ENCODE peak calls at places on chromosomes 11 and 22, in nine cellular contexts. One of them, this sample, is unnamed.

GRCh38 chr22:39349506-39349966 is 255 bp upstream of the SYNGR1 start:
- DNase-seq in IMR-90: no peak
- DNase-seq in fibroblast of the aortic adventitia: no peak
- DNase-seq in tibial artery: no peak
- DNase-seq in GM23338: peak
- DNase-seq in cardiac fibroblast: no peak
- DNase-seq in brain microvascular endothelial cell: no peak
- DNase-seq in foreskin fibroblast: no peak
- DNase-seq in SJSA1: no peak
- DNase-seq in this sample: no peak

GRCh38 chr11:45252134-45252856 is 33.8 kb downstream of the SYT13 start:
- DNase-seq in IMR-90: peak
- DNase-seq in fibroblast of the aortic adventitia: no peak
- DNase-seq in tibial artery: no peak
- DNase-seq in GM23338: peak
- DNase-seq in cardiac fibroblast: peak
- DNase-seq in brain microvascular endothelial cell: peak
- DNase-seq in foreskin fibroblast: no peak
- DNase-seq in SJSA1: peak
- DNase-seq in this sample: no peak

GRCh38 chr11:17538731-17539130 is 5.5 kb downstream of the USH1C start:
- DNase-seq in IMR-90: no peak
- DNase-seq in fibroblast of the aortic adventitia: no peak
- DNase-seq in tibial artery: no peak
- DNase-seq in GM23338: no peak
- DNase-seq in cardiac fibroblast: no peak
- DNase-seq in brain microvascular endothelial cell: no peak
- DNase-seq in foreskin fibroblast: no peak
- DNase-seq in SJSA1: no peak
- DNase-seq in this sample: no peak

GRCh38 chr11:23370580-23371275 is 510.5 kb upstream of the CCDC179 start:
- DNase-seq in IMR-90: peak
- DNase-seq in fibroblast of the aortic adventitia: no peak
- DNase-seq in tibial artery: no peak
- DNase-seq in GM23338: no peak
- DNase-seq in cardiac fibroblast: no peak
- DNase-seq in brain microvascular endothelial cell: no peak
- DNase-seq in foreskin fibroblast: no peak
- DNase-seq in SJSA1: no peak
- DNase-seq in this sample: no peak

GRCh38 chr11:6259638-6260019 is at the start of gene CCKBR:
- DNase-seq in IMR-90: no peak
- DNase-seq in fibroblast of the aortic adventitia: no peak
- DNase-seq in tibial artery: no peak
- DNase-seq in GM23338: peak
- DNase-seq in cardiac fibroblast: no peak
- DNase-seq in brain microvascular endothelial cell: no peak
- DNase-seq in foreskin fibroblast: no peak
- DNase-seq in SJSA1: no peak
- DNase-seq in this sample: no peak

GRCh38 chr11:108115495-108116140 is 5.7 kb upstream of the ACAT1 start:
- DNase-seq in IMR-90: peak
- DNase-seq in fibroblast of the aortic adventitia: peak
- DNase-seq in tibial artery: peak
- DNase-seq in GM23338: peak
- DNase-seq in cardiac fibroblast: peak
- DNase-seq in brain microvascular endothelial cell: peak
- DNase-seq in foreskin fibroblast: peak
- DNase-seq in SJSA1: no peak
- DNase-seq in this sample: peak

GRCh38 chr22:22110548-22111266 is 128.1 kb upstream of the TOP3B start:
- DNase-seq in IMR-90: peak
- DNase-seq in fibroblast of the aortic adventitia: peak
- DNase-seq in tibial artery: no peak
- DNase-seq in GM23338: peak
- DNase-seq in cardiac fibroblast: peak
- DNase-seq in brain microvascular endothelial cell: peak
- DNase-seq in foreskin fibroblast: peak
- DNase-seq in SJSA1: no peak
- DNase-seq in this sample: peak

GRCh38 chr22:39808087-39808486 is 85.5 kb downstream of the ENTHD1 start:
- DNase-seq in IMR-90: peak
- DNase-seq in fibroblast of the aortic adventitia: peak
- DNase-seq in tibial artery: no peak
- DNase-seq in GM23338: peak
- DNase-seq in cardiac fibroblast: peak
- DNase-seq in brain microvascular endothelial cell: no peak
- DNase-seq in foreskin fibroblast: peak
- DNase-seq in SJSA1: no peak
- DNase-seq in this sample: no peak

GRCh38 chr11:29773656-29774264 is 243.1 kb downstream of the KCNA4 start:
- DNase-seq in IMR-90: no peak
- DNase-seq in fibroblast of the aortic adventitia: peak
- DNase-seq in tibial artery: no peak
- DNase-seq in GM23338: no peak
- DNase-seq in cardiac fibroblast: peak
- DNase-seq in brain microvascular endothelial cell: no peak
- DNase-seq in foreskin fibroblast: no peak
- DNase-seq in SJSA1: no peak
- DNase-seq in this sample: no peak

GRCh38 chr22:42347281-42347824 is 76.9 kb upstream of the TCF20 start:
- DNase-seq in IMR-90: no peak
- DNase-seq in fibroblast of the aortic adventitia: no peak
- DNase-seq in tibial artery: no peak
- DNase-seq in GM23338: no peak
- DNase-seq in cardiac fibroblast: no peak
- DNase-seq in brain microvascular endothelial cell: no peak
- DNase-seq in foreskin fibroblast: no peak
- DNase-seq in SJSA1: no peak
- DNase-seq in this sample: no peak

GRCh38 chr11:44561275-44561781 is 4.1 kb upstream of the CD82 start:
- DNase-seq in IMR-90: peak
- DNase-seq in fibroblast of the aortic adventitia: no peak
- DNase-seq in tibial artery: no peak
- DNase-seq in GM23338: no peak
- DNase-seq in cardiac fibroblast: no peak
- DNase-seq in brain microvascular endothelial cell: peak
- DNase-seq in foreskin fibroblast: no peak
- DNase-seq in SJSA1: peak
- DNase-seq in this sample: no peak

GRCh38 chr11:84247931-84248330 is 961.8 kb upstream of the CCDC90B start:
- DNase-seq in IMR-90: no peak
- DNase-seq in fibroblast of the aortic adventitia: peak
- DNase-seq in tibial artery: no peak
- DNase-seq in GM23338: no peak
- DNase-seq in cardiac fibroblast: peak
- DNase-seq in brain microvascular endothelial cell: no peak
- DNase-seq in foreskin fibroblast: no peak
- DNase-seq in SJSA1: no peak
- DNase-seq in this sample: no peak

GRCh38 chr22:24402460-24403192 is 24.8 kb upstream of the ADORA2A start:
- DNase-seq in IMR-90: peak
- DNase-seq in fibroblast of the aortic adventitia: peak
- DNase-seq in tibial artery: peak
- DNase-seq in GM23338: no peak
- DNase-seq in cardiac fibroblast: peak
- DNase-seq in brain microvascular endothelial cell: peak
- DNase-seq in foreskin fibroblast: peak
- DNase-seq in SJSA1: peak
- DNase-seq in this sample: peak

GRCh38 chr11:1763336-1763795 is 361 bp downstream of the CTSD start:
- DNase-seq in IMR-90: no peak
- DNase-seq in fibroblast of the aortic adventitia: no peak
- DNase-seq in tibial artery: no peak
- DNase-seq in GM23338: no peak
- DNase-seq in cardiac fibroblast: no peak
- DNase-seq in brain microvascular endothelial cell: no peak
- DNase-seq in foreskin fibroblast: no peak
- DNase-seq in SJSA1: no peak
- DNase-seq in this sample: no peak

GRCh38 chr11:75668508-75669297 is at the start of gene MAP6:
- DNase-seq in IMR-90: no peak
- DNase-seq in fibroblast of the aortic adventitia: peak
- DNase-seq in tibial artery: no peak
- DNase-seq in GM23338: peak
- DNase-seq in cardiac fibroblast: no peak
- DNase-seq in brain microvascular endothelial cell: no peak
- DNase-seq in foreskin fibroblast: peak
- DNase-seq in SJSA1: no peak
- DNase-seq in this sample: no peak

GRCh38 chr11:116465056-116465455 is 307.7 kb downstream of the BUD13 start:
- DNase-seq in IMR-90: no peak
- DNase-seq in fibroblast of the aortic adventitia: no peak
- DNase-seq in tibial artery: no peak
- DNase-seq in GM23338: no peak
- DNase-seq in cardiac fibroblast: no peak
- DNase-seq in brain microvascular endothelial cell: no peak
- DNase-seq in foreskin fibroblast: no peak
- DNase-seq in SJSA1: no peak
- DNase-seq in this sample: no peak

GRCh38 chr11:46710821-46711269 is 8.2 kb upstream of the F2 start:
- DNase-seq in IMR-90: peak
- DNase-seq in fibroblast of the aortic adventitia: peak
- DNase-seq in tibial artery: peak
- DNase-seq in GM23338: no peak
- DNase-seq in cardiac fibroblast: peak
- DNase-seq in brain microvascular endothelial cell: peak
- DNase-seq in foreskin fibroblast: peak
- DNase-seq in SJSA1: no peak
- DNase-seq in this sample: peak

GRCh38 chr11:108226036-108226435 is 3.2 kb downstream of the ATM start:
- DNase-seq in IMR-90: no peak
- DNase-seq in fibroblast of the aortic adventitia: no peak
- DNase-seq in tibial artery: no peak
- DNase-seq in GM23338: no peak
- DNase-seq in cardiac fibroblast: no peak
- DNase-seq in brain microvascular endothelial cell: no peak
- DNase-seq in foreskin fibroblast: no peak
- DNase-seq in SJSA1: no peak
- DNase-seq in this sample: no peak

DNA sequence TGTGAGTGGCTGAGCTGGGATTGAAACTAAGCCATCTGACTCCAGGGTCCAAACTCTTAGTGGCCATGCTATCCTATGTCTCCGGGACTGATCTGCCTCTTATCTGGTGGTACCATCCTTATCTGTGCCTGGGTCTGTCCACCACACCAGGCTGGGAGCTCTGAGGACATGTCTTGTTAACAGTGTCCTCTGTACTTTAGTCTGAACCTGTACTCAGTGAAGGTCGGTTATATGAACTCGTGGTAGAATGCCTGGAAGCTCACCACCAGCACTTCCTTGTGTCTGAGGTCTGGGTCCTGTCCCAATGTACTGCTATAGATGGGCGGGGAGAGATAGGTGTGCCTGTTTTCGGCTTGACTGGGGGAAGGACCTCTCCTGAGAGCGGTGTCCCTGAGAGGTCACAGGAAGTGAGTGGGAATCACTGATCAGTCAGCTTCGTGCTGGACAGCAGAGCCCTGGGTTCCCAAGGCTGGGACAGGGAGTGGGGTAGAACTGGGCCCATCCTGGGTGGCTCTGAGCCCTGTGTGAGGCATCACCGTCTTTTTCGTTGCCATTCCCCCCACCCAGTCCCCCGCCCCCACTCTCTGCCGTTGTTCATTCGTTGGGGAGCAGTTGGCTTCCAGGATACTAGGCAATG is 8.9 kb downstream of the MYO7A start:
- DNase-seq in IMR-90: no peak
- DNase-seq in fibroblast of the aortic adventitia: no peak
- DNase-seq in tibial artery: no peak
- DNase-seq in GM23338: no peak
- DNase-seq in cardiac fibroblast: no peak
- DNase-seq in brain microvascular endothelial cell: no peak
- DNase-seq in foreskin fibroblast: no peak
- DNase-seq in SJSA1: no peak
- DNase-seq in this sample: no peak
- H3K4me3 ChIP-seq in IMR-90: no peak
- H3K4me3 ChIP-seq in fibroblast of the aortic adventitia: no peak
- H3K4me3 ChIP-seq in tibial artery: no peak
- H3K4me3 ChIP-seq in GM23338: no peak
- H3K4me3 ChIP-seq in cardiac fibroblast: no peak
- H3K4me3 ChIP-seq in brain microvascular endothelial cell: no peak
- H3K4me3 ChIP-seq in foreskin fibroblast: no peak
- H3K4me3 ChIP-seq in SJSA1: no peak
- H3K4me3 ChIP-seq in this sample: no peak

GRCh38 chr11:18669629-18670162 is 28.9 kb upstream of the TMEM86A start:
- DNase-seq in IMR-90: no peak
- DNase-seq in fibroblast of the aortic adventitia: no peak
- DNase-seq in tibial artery: no peak
- DNase-seq in GM23338: peak
- DNase-seq in cardiac fibroblast: no peak
- DNase-seq in brain microvascular endothelial cell: no peak
- DNase-seq in foreskin fibroblast: no peak
- DNase-seq in SJSA1: no peak
- DNase-seq in this sample: no peak
- H3K4me3 ChIP-seq in IMR-90: no peak
- H3K4me3 ChIP-seq in fibroblast of the aortic adventitia: no peak
- H3K4me3 ChIP-seq in tibial artery: no peak
- H3K4me3 ChIP-seq in GM23338: no peak
- H3K4me3 ChIP-seq in cardiac fibroblast: no peak
- H3K4me3 ChIP-seq in brain microvascular endothelial cell: no peak
- H3K4me3 ChIP-seq in foreskin fibroblast: no peak
- H3K4me3 ChIP-seq in SJSA1: no peak
- H3K4me3 ChIP-seq in this sample: no peak

DNA sequence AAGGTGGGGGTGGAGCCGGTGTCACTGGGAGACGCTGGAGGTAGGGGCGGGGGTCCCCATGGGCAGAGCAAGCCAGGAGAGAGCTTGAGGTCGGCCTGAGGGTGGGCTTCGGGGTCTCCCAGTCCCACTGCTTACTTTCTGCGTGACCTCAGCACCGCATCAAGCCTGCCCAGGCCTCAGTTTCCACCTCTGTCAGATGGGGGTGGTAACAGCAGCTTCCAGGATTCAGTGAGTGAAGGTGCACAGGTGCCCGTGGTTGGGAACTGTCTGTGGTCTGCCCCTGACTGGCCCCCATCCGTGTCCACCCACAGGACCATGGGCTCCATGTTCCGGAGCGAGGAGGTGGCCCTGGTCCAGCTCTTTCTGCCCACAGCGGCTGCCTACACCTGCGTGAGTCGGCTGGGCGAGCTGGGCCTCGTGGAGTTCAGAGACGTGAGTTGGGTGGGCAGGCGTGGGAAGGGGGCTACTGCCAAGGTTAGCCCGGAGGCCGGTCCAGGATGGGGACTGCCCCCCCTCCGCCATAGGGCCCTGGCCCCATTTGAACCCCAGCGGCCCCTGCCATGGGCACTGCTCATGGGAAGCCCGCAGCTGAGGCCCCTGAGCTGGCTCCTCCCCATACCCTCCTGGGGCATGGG is 2.2 kb downstream of the TCIRG1 start:
- DNase-seq in IMR-90: no peak
- DNase-seq in fibroblast of the aortic adventitia: no peak
- DNase-seq in tibial artery: no peak
- DNase-seq in GM23338: no peak
- DNase-seq in cardiac fibroblast: no peak
- DNase-seq in brain microvascular endothelial cell: no peak
- DNase-seq in foreskin fibroblast: no peak
- DNase-seq in SJSA1: no peak
- DNase-seq in this sample: no peak
- H3K4me3 ChIP-seq in IMR-90: peak
- H3K4me3 ChIP-seq in fibroblast of the aortic adventitia: peak
- H3K4me3 ChIP-seq in tibial artery: peak
- H3K4me3 ChIP-seq in GM23338: no peak
- H3K4me3 ChIP-seq in cardiac fibroblast: peak
- H3K4me3 ChIP-seq in brain microvascular endothelial cell: peak
- H3K4me3 ChIP-seq in foreskin fibroblast: peak
- H3K4me3 ChIP-seq in SJSA1: peak
- H3K4me3 ChIP-seq in this sample: peak

GRCh38 chr11:114400222-114400973 is at the start of the genes C11orf71 and RBM7:
- DNase-seq in IMR-90: peak
- DNase-seq in fibroblast of the aortic adventitia: peak
- DNase-seq in tibial artery: peak
- DNase-seq in GM23338: peak
- DNase-seq in cardiac fibroblast: peak
- DNase-seq in brain microvascular endothelial cell: peak
- DNase-seq in foreskin fibroblast: peak
- DNase-seq in SJSA1: peak
- DNase-seq in this sample: peak
- H3K4me3 ChIP-seq in IMR-90: peak
- H3K4me3 ChIP-seq in fibroblast of the aortic adventitia: peak
- H3K4me3 ChIP-seq in tibial artery: peak
- H3K4me3 ChIP-seq in GM23338: peak
- H3K4me3 ChIP-seq in cardiac fibroblast: peak
- H3K4me3 ChIP-seq in brain microvascular endothelial cell: peak
- H3K4me3 ChIP-seq in foreskin fibroblast: peak
- H3K4me3 ChIP-seq in SJSA1: peak
- H3K4me3 ChIP-seq in this sample: peak

This sample was measured in AG09309.